ENCODE peak calls at places on chromosome 12, in five cellular contexts. S is transverse colon, K is GM23338, H is HCT116, I is suprapubic skin. P is an unnamed sample.

GRCh38 chr12:84817297-84817696 is 95.3 kb downstream of the SLC6A15 start:
- DNase-seq in I (no peak), H (no peak), K (no peak), S (no peak), P (no peak)

GRCh38 chr12:39610626-39611025 is 9.0 kb downstream of the ABCD2 start:
- DNase-seq in I (no peak), S (no peak), H (no peak), K (no peak), P (no peak)

GRCh38 chr12:104903648-104904423 is 54.3 kb downstream of the SLC41A2 start:
- DNase-seq in K (no peak), H (no peak), S (no peak), I (no peak), P (no peak)

GRCh38 chr12:11834104-11834812 is 184.8 kb downstream of the ETV6 start:
- DNase-seq in K (no peak), H (no peak), S (no peak), I (no peak), P (no peak)

GRCh38 chr12:12553208-12553785 is 9.4 kb downstream of the DUSP16 start:
- DNase-seq in I (no peak), S (no peak), K (no peak), H (no peak), P (no peak)

GRCh38 chr12:11894890-11895289 is 175.8 kb upstream of the BCL2L14 start:
- DNase-seq in I (no peak), S (no peak), H (no peak), K (no peak), P (no peak)

GRCh38 chr12:69468237-69469026 is 1.8 kb upstream of the FRS2 start:
- DNase-seq in K (peak; percentile 28), I (no peak), H (no peak), S (no peak), P (no peak)

GRCh38 chr12:3097186-3097804 is 20.1 kb downstream of the TSPAN9 start:
- DNase-seq in K (no peak), S (peak; percentile 59), H (no peak), I (no peak), P (no peak)

GRCh38 chr12:92339198-92339821 is 193.7 kb upstream of the BTG1 start:
- DNase-seq in S (no peak), K (no peak), I (no peak), H (no peak), P (no peak)

GRCh38 chr12:123363743-123364531 is 710 bp downstream of the SBNO1 start:
- DNase-seq in H (no peak), S (peak; percentile 21), K (peak; percentile 44), I (peak; percentile 67), P (no peak)

GRCh38 chr12:69655616-69656336 is 43.3 kb downstream of the BEST3 start:
- DNase-seq in H (no peak), K (no peak), I (no peak), S (no peak), P (no peak)

GRCh38 chr12:32801269-32802019 is 45.7 kb upstream of the YARS2 start:
- DNase-seq in S (no peak), K (no peak), I (no peak), H (no peak), P (no peak)

GRCh38 chr12:65996146-65996545 is 134.4 kb downstream of the LLPH start:
- DNase-seq in K (no peak), I (no peak), S (no peak), H (no peak), P (peak; percentile 64)

GRCh38 chr12:113278141-113278540 is 56.8 kb downstream of the SLC8B1 start:
- DNase-seq in I (no peak), H (no peak), K (no peak), S (no peak), P (no peak)

GRCh38 chr12:108918206-108918605 is 38.3 kb downstream of the DAO start:
- DNase-seq in S (no peak), H (no peak), I (no peak), K (no peak), P (no peak)

GRCh38 chr12:69492739-69493138 is 22.6 kb downstream of the FRS2 start:
- DNase-seq in S (no peak), K (no peak), H (no peak), I (no peak), P (no peak)

GRCh38 chr12:52796429-52796794 is 495 bp upstream of the KRT3 start:
- DNase-seq in I (no peak), S (no peak), K (no peak), H (no peak), P (no peak)

GRCh38 chr12:26728205-26729050 is 104.6 kb downstream of the ITPR2 start:
- DNase-seq in S (no peak), H (no peak), K (no peak), I (no peak), P (no peak)

GRCh38 chr12:124848621-124849380 is 14.9 kb downstream of the SCARB1 start:
- DNase-seq in I (no peak), K (no peak), S (no peak), H (no peak), P (no peak)

GRCh38 chr12:28110329-28110728 is 79.9 kb upstream of the CCDC91 start:
- DNase-seq in K (peak; percentile 46), S (no peak), H (no peak), I (no peak), P (no peak)

GRCh38 chr12:77032406-77032805 is 33.0 kb downstream of the E2F7 start:
- DNase-seq in I (no peak), H (no peak), S (no peak), K (no peak), P (no peak)

GRCh38 chr12:77033658-77034164 is 31.7 kb downstream of the E2F7 start:
- DNase-seq in K (no peak), I (no peak), H (no peak), S (no peak), P (no peak)

GRCh38 chr12:77031745-77032144 is 33.6 kb downstream of the E2F7 start:
- DNase-seq in S (no peak), K (no peak), I (no peak), H (no peak), P (no peak)
- TF ChIP-seq POLR2AphosphoS5 in S (no peak), K (no peak), I (no peak), H (no peak), P (no peak)

GRCh38 chr12:56723889-56724659 is 1.0 kb downstream of the NACA start:
- DNase-seq in I (no peak), H (no peak), S (peak; percentile 59), K (peak; percentile 18), P (peak; percentile 93)

GRCh38 chr12:56725723-56726102 is 614 bp upstream of the NACA start:
- DNase-seq in S (no peak), H (no peak), K (no peak), I (no peak), P (no peak)

GRCh38 chr12:56723352-56723751 is 1.7 kb downstream of the NACA start:
- DNase-seq in S (no peak), I (no peak), K (no peak), H (no peak), P (no peak)

GRCh38 chr12:56724989-56725722 is at the start of gene NACA:
- DNase-seq in I (peak; percentile 100), S (peak; percentile 99), H (peak; percentile 95), K (peak; percentile 98), P (peak; percentile 99)

GRCh38 chr12:56724660-56724988 is 475 bp downstream of the NACA start:
- DNase-seq in S (no peak), H (no peak), I (no peak), K (peak; percentile 24), P (no peak)
- TF ChIP-seq POLR2AphosphoS5 in S (no peak), H (no peak), I (no peak), K (no peak), P (no peak)

DNA sequence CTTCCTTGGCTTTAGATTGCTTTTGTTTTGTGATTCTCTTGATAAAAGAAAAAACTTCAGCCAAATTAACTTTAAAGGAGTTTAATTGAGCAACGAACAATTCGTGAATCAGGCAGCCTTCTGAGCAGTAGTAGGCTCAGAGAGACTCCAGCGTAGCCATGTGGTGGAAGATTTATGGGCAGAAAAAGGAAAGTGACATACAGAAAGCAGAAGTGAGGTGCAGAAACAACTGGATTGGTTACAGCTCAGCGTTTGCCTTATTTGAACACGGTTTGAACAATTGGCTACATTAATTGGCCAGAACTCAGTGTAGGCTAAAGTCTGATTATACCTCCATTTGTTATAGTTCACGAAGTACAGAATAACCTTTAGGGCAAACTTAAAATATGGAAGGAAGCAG is 208.9 kb downstream of the AEBP2 start:
- DNase-seq in K (no peak), S (no peak), I (no peak), H (no peak), P (peak; percentile 34)
- TF ChIP-seq POLR2AphosphoS5 in K (no peak), S (no peak), I (no peak), H (no peak), P (no peak)

GRCh38 chr12:114916531-114916930 is 232.6 kb upstream of the TBX3 start:
- DNase-seq in I (no peak), S (no peak), H (no peak), K (no peak), P (no peak)

GRCh38 chr12:114916124-114916523 is 232.1 kb upstream of the TBX3 start:
- DNase-seq in S (no peak), I (no peak), H (no peak), K (no peak), P (no peak)

GRCh38 chr12:114913871-114914801 is 230.2 kb upstream of the TBX3 start:
- DNase-seq in I (no peak), S (no peak), H (peak; percentile 38), K (no peak), P (no peak)

GRCh38 chr12:114911196-114911595 is 227.2 kb upstream of the TBX3 start:
- DNase-seq in H (no peak), I (no peak), K (no peak), S (no peak), P (no peak)

GRCh38 chr12:114912811-114913210 is 228.8 kb upstream of the TBX3 start:
- DNase-seq in S (no peak), H (no peak), I (no peak), K (no peak), P (no peak)
- TF ChIP-seq POLR2AphosphoS5 in S (no peak), H (no peak), I (no peak), K (no peak), P (no peak)

DNA sequence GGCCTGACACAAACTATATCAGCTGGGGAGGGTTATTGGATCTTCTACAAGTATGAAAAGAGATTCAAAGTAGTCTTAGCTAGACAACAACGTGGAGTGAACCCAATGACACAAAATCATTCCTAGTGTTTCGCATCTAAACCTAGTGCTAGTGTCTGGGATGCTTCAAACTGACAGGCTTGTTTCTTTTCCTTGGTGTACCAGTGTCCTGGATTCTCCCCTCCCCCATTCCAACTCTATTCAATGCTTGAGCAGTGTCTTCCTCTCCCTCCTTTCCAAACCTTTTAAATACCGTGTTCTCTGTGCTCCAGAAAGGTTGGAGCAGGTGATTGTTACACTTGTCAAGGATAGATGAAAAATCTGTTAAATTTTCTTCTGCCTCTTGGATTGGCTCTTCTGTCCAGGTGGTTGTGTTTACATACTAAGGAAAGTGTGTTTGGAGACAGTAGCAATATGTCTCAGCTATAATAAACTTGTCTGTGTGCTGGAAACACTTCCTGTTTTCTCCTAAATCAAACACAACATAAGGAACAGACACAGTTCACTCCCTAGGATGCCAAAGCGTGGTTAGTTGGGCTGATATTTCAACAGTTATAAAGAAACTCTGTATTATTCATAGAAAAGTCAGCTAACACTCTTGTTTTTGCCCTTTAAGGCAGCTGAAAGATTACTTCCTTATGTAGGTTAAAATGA is 14.4 kb upstream of the GUCY2C start:
- DNase-seq in K (peak; percentile 56), H (no peak), I (no peak), S (no peak), P (no peak)
- TF ChIP-seq POLR2AphosphoS5 in K (no peak), H (no peak), I (no peak), S (peak; percentile 0), P (no peak)